ENCODE peak calls at places on chromosomes 12 and 14, in five cellular contexts. H is sciatic nerve, K is SK-N-DZ, V is NAMALWA, L is DMS153. M is an unnamed sample.

GRCh38 chr12:6701078-6701768 is 608 bp upstream of the PIANP start:
- DNase-seq in L (no peak), V (no peak), H (no peak), K (no peak), M (no peak)

GRCh38 chr12:105036937-105037649 is 47.2 kb downstream of the ALDH1L2 start:
- DNase-seq in V (no peak), L (peak), H (no peak), K (no peak), M (peak)

GRCh38 chr14:94398536-94398935 is 10.1 kb upstream of the SERPINA1 start:
- DNase-seq in L (no peak), K (no peak), H (no peak), V (no peak), M (no peak)

GRCh38 chr12:65606008-65606766 is 218.1 kb upstream of the HMGA2 start:
- DNase-seq in K (no peak), V (no peak), H (no peak), L (no peak), M (no peak)

GRCh38 chr12:5546616-5547015 is 114.7 kb downstream of the NTF3 start:
- DNase-seq in V (no peak), L (no peak), H (no peak), K (no peak), M (no peak)

GRCh38 chr12:120119395-120119973 is 2.9 kb upstream of the RAB35 start:
- DNase-seq in L (no peak), V (peak), K (no peak), H (no peak), M (no peak)

GRCh38 chr12:10358131-10358530 is 31.7 kb downstream of the KLRK1 start:
- DNase-seq in L (no peak), K (no peak), H (no peak), V (no peak), M (no peak)

GRCh38 chr12:96770239-96770780 is 136.7 kb upstream of the NEDD1 start:
- DNase-seq in V (no peak), H (no peak), L (peak), K (no peak), M (no peak)

GRCh38 chr12:57795354-57795753 is 12.8 kb downstream of the TSFM start:
- DNase-seq in H (no peak), V (no peak), L (no peak), K (no peak), M (no peak)

GRCh38 chr12:67509987-67510386 is 138.6 kb upstream of the DYRK2 start:
- DNase-seq in H (no peak), L (no peak), K (no peak), V (no peak), M (no peak)

GRCh38 chr12:6202331-6202730 is 2.1 kb downstream of the CD9 start:
- DNase-seq in K (no peak), L (no peak), V (no peak), H (no peak), M (no peak)

GRCh38 chr14:51657762-51658161 is 6.1 kb downstream of the FRMD6 start:
- DNase-seq in H (no peak), K (no peak), V (no peak), L (no peak), M (no peak)

GRCh38 chr12:75722714-75723200 is 211.3 kb upstream of the KRR1 start:
- DNase-seq in L (peak), K (no peak), V (peak), H (no peak), M (peak)

GRCh38 chr12:93978553-93978952 is 169.8 kb upstream of the PLXNC1 start:
- DNase-seq in V (no peak), H (no peak), K (no peak), L (no peak), M (no peak)

GRCh38 chr12:52425466-52425865 is 8.7 kb downstream of the KRT75 start:
- DNase-seq in K (no peak), V (no peak), H (no peak), L (no peak), M (no peak)

GRCh38 chr14:53042480-53042879 is 91.6 kb upstream of the FERMT2 start:
- DNase-seq in L (no peak), K (no peak), V (no peak), H (no peak), M (peak)

GRCh38 chr14:66322564-66322963 is 163.6 kb upstream of the CCDC196 start:
- DNase-seq in H (no peak), K (no peak), V (no peak), L (no peak), M (no peak)

GRCh38 chr14:86217523-86217922 is 687.6 kb downstream of the FLRT2 start:
- DNase-seq in K (no peak), L (no peak), H (no peak), V (no peak), M (no peak)

GRCh38 chr12:132558861-132559623 is 51.3 kb downstream of the LRCOL1 start:
- DNase-seq in K (no peak), H (no peak), L (peak), V (peak), M (no peak)

M was measured in endothelial cell of umbilical vein.